ENCODE peak calls at places on chromosomes 7 and 10, in ten cellular contexts. C, M, J, B, G, S, N, U, H and Z are unnamed samples.

GRCh38 chr10:6394084-6394483 is 186.0 kb downstream of the PRKCQ start:
- DNase-seq in C (no peak), M (no peak), J (no peak), B (no peak), G (peak; percentile 60), S (no peak), N (no peak), U (no peak), H (no peak), Z (no peak)

GRCh38 chr10:50990568-50991495 is 83.5 kb upstream of the PRKG1 start:
- DNase-seq in C (no peak), M (peak; percentile 72), J (peak; percentile 45), B (peak; percentile 68), G (peak; percentile 46), S (peak; percentile 43), N (no peak), U (peak; percentile 91), H (peak; percentile 87), Z (no peak)

GRCh38 chr7:117982071-117983055 is 109.1 kb upstream of the CTTNBP2 start:
- DNase-seq in C (no peak), M (no peak), J (no peak), B (no peak), G (peak; percentile 19), S (no peak), N (no peak), U (no peak), H (no peak), Z (no peak)

GRCh38 chr10:131825150-131825907 is 75.5 kb upstream of the PPP2R2D start:
- DNase-seq in C (no peak), M (no peak), J (no peak), B (no peak), G (no peak), S (no peak), N (no peak), U (peak; percentile 2), H (no peak), Z (no peak)

GRCh38 chr10:100306861-100307260 is 20.4 kb upstream of the BLOC1S2 start:
- DNase-seq in C (no peak), M (no peak), J (no peak), B (no peak), G (no peak), S (no peak), N (no peak), U (no peak), H (no peak), Z (no peak)

GRCh38 chr10:43342279-43343125 is 28.9 kb upstream of the FXYD4 start:
- DNase-seq in C (no peak), M (no peak), J (no peak), B (no peak), G (no peak), S (no peak), N (no peak), U (no peak), H (no peak), Z (no peak)

GRCh38 chr7:12638851-12639467 is 48.5 kb upstream of the ARL4A start:
- DNase-seq in C (peak; percentile 70), M (peak; percentile 39), J (peak; percentile 36), B (peak; percentile 60), G (peak; percentile 34), S (peak; percentile 47), N (peak; percentile 80), U (peak; percentile 60), H (peak; percentile 86), Z (peak; percentile 53)

GRCh38 chr7:157493017-157493416 is 156.2 kb downstream of the DNAJB6 start:
- DNase-seq in C (no peak), M (no peak), J (no peak), B (no peak), G (no peak), S (no peak), N (no peak), U (no peak), H (peak; percentile 42), Z (no peak)

GRCh38 chr10:3935933-3936359 is 150.9 kb upstream of the KLF6 start:
- DNase-seq in C (no peak), M (no peak), J (no peak), B (no peak), G (peak; percentile 47), S (no peak), N (no peak), U (peak; percentile 39), H (peak; percentile 59), Z (no peak)

GRCh38 chr10:111018021-111018420 is 58.8 kb upstream of the ADRA2A start:
- DNase-seq in C (no peak), M (no peak), J (no peak), B (no peak), G (no peak), S (no peak), N (no peak), U (peak; percentile 33), H (peak; percentile 44), Z (no peak)

GRCh38 chr7:99374121-99375064 is at the start of gene ARPC1B:
- DNase-seq in C (peak; percentile 89), M (peak; percentile 99), J (peak; percentile 41), B (peak; percentile 87), G (peak; percentile 94), S (peak; percentile 57), N (peak; percentile 94), U (peak; percentile 95), H (peak; percentile 68), Z (peak; percentile 87)

GRCh38 chr7:1940402-1940786 is 270.3 kb downstream of the ELFN1 start:
- DNase-seq in C (no peak), M (no peak), J (no peak), B (no peak), G (no peak), S (no peak), N (peak; percentile 79), U (peak; percentile 9), H (no peak), Z (peak; percentile 80)

GRCh38 chr7:77858278-77858677 is 59.7 kb downstream of the PHTF2 start:
- DNase-seq in C (no peak), M (no peak), J (no peak), B (no peak), G (no peak), S (no peak), N (no peak), U (no peak), H (no peak), Z (no peak)

GRCh38 chr10:76553231-76553630 is 1084.4 kb downstream of the KCNMA1 start:
- DNase-seq in C (no peak), M (peak; percentile 28), J (no peak), B (no peak), G (peak; percentile 10), S (no peak), N (no peak), U (no peak), H (no peak), Z (no peak)

GRCh38 chr10:79359816-79360498 is 12.7 kb downstream of the PPIF start:
- DNase-seq in C (no peak), M (no peak), J (no peak), B (no peak), G (no peak), S (no peak), N (no peak), U (no peak), H (no peak), Z (no peak)

GRCh38 chr10:88064608-88065383 is 201.4 kb downstream of the PTEN start:
- DNase-seq in C (peak; percentile 71), M (peak; percentile 60), J (no peak), B (no peak), G (peak; percentile 45), S (no peak), N (no peak), U (peak; percentile 67), H (no peak), Z (no peak)

GRCh38 chr7:49980414-49980813 is 112.6 kb downstream of the ZPBP start:
- DNase-seq in C (no peak), M (no peak), J (no peak), B (no peak), G (no peak), S (no peak), N (peak; percentile 50), U (no peak), H (no peak), Z (peak; percentile 9)

GRCh38 chr10:92244796-92245195 is 46.1 kb downstream of the CPEB3 start:
- DNase-seq in C (no peak), M (no peak), J (no peak), B (no peak), G (no peak), S (peak; percentile 47), N (no peak), U (no peak), H (peak; percentile 72), Z (no peak)
- H3K9me2 ChIP-seq in C (no peaks in the 10 kb centered on the region), M (no peaks in the 10 kb centered on the region), J (no peaks in the 10 kb centered on the region), B (no peaks in the 10 kb centered on the region), G (no peaks in the 10 kb centered on the region), S (no peaks in the 10 kb centered on the region), N (no peaks in the 10 kb centered on the region), U (no peaks in the 10 kb centered on the region), H (no peaks in the 10 kb centered on the region), Z (no peaks in the 10 kb centered on the region)

GRCh38 chr10:68869623-68870022 is 31.5 kb upstream of the DDX50 start:
- DNase-seq in C (no peak), M (no peak), J (no peak), B (no peak), G (no peak), S (no peak), N (no peak), U (peak; percentile 21), H (no peak), Z (no peak)
- H3K9me2 ChIP-seq in C (no peaks in the 10 kb centered on the region), M (no peaks in the 10 kb centered on the region), J (no peaks in the 10 kb centered on the region), B (no peaks in the 10 kb centered on the region), G (no peaks in the 10 kb centered on the region), S (no peaks in the 10 kb centered on the region), N (no peaks in the 10 kb centered on the region), U (no peaks in the 10 kb centered on the region), H (no peaks in the 10 kb centered on the region), Z (no peaks in the 10 kb centered on the region)

DNA sequence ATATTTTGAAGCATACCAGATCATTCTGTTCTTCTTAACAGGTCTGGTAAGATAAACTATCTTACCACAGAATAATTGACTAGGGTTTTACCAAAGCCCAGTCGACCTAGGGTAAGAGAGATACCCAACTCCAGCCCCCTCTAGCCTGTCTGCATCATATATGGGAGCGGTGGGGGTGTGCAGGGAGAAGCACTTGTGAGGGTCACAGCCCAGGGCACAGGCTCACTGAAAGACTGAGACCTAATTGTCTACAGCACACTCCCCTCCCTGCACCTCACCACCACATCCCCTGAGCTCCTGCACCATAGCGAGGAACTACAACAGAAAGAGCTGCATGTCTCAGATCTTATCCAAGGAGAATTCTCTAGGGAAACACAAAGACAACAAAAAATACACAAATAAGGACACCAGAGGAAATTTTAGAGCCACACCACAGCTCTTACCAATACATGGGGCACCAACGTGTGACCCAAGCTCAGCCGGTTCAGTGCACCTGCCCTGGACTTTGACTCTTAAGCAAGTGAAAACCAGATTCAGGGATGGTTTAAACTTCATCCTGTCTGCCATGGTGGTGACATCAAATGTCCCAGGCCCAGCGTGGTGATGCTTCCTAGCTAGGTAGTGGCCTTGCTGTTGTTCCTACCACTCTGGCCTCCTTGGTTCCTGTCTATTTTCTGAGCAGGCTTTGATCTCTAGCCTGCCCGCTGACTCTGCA is 150.8 kb downstream of the HERPUD2 start:
- DNase-seq in C (no peak), M (no peak), J (no peak), B (no peak), G (no peak), S (no peak), N (no peak), U (no peak), H (no peak), Z (no peak)
- H3K9me2 ChIP-seq in C (no peaks in the 10 kb centered on the region), M (no peaks in the 10 kb centered on the region), J (no peaks in the 10 kb centered on the region), B (no peaks in the 10 kb centered on the region), G (no peaks in the 10 kb centered on the region), S (no peaks in the 10 kb centered on the region), N (no peaks in the 10 kb centered on the region), U (no peaks in the 10 kb centered on the region), H (no peaks in the 10 kb centered on the region), Z (no peaks in the 10 kb centered on the region)

DNA sequence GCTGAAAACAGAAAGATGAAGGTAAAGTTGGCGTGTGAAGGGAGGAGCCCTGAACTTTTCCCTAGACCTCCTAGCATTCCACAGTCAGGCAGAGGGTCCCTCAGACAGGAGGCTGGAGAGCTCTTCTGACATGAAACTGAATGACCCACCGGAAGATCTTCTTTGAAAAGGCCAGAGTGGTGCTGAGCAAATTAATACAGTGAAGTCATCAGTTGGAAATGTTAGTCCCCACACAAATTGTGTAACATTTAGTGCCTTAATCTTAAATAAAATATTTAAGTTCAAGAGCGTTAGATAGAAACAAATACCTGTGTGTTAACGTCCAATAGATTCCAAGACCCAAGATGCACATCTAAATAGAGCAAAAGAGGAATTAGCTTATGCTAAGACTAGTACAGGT is 49.0 kb upstream of the WNT16 start:
- DNase-seq in C (no peak), M (no peak), J (no peak), B (no peak), G (no peak), S (no peak), N (no peak), U (peak; percentile 39), H (no peak), Z (no peak)
- H3K9me2 ChIP-seq in C (no peaks in the 10 kb centered on the region), M (no peaks in the 10 kb centered on the region), J (no peaks in the 10 kb centered on the region), B (peaks cover 14% of the 10 kb centered on the region), G (no peaks in the 10 kb centered on the region), S (no peaks in the 10 kb centered on the region), N (no peaks in the 10 kb centered on the region), U (peaks cover 5% of the 10 kb centered on the region), H (no peaks in the 10 kb centered on the region), Z (no peaks in the 10 kb centered on the region)